ENCODE peak calls at places on chromosomes 6 and 20, in four cellular contexts. J is cardiac muscle cell; Z is stimulated activated naive CD4-positive, alpha-beta T cell; R is GOT3. C is an unnamed sample.

GRCh38 chr6:82364087-82365010 is 732 bp downstream of the TPBG start:
- DNase-seq in J (peak), R (peak), Z (no peak), C (peak)

GRCh38 chr20:60104980-60105379 is 146.8 kb downstream of the CDH26 start:
- DNase-seq in R (no peak), J (no peak), Z (no peak), C (no peak)

GRCh38 chr6:39137235-39137634 is 22.2 kb upstream of the SAYSD1 start:
- DNase-seq in R (no peak), J (peak), Z (peak), C (peak)

GRCh38 chr6:55853008-55854001 is 22.1 kb downstream of the BMP5 start:
- DNase-seq in Z (no peak), J (no peak), R (no peak), C (no peak)

GRCh38 chr6:106614592-106615301 is 14.6 kb downstream of the RTN4IP1 start:
- DNase-seq in J (no peak), R (no peak), Z (no peak), C (no peak)

GRCh38 chr6:170035896-170036295 is 255.0 kb downstream of the DLL1 start:
- DNase-seq in R (no peak), Z (no peak), J (no peak), C (no peak)

GRCh38 chr6:101351173-101351572 is 42.3 kb upstream of the GRIK2 start:
- DNase-seq in J (no peak), R (no peak), Z (no peak), C (no peak)

GRCh38 chr20:44134897-44135810 is 51.8 kb downstream of the JPH2 start:
- DNase-seq in J (no peak), Z (peak), R (no peak), C (no peak)

GRCh38 chr6:15400572-15401004 is 154.7 kb downstream of the JARID2 start:
- DNase-seq in Z (peak), J (peak), R (no peak), C (peak)

GRCh38 chr6:143806282-143807102 is 36.6 kb upstream of the LTV1 start:
- DNase-seq in Z (no peak), J (peak), R (no peak), C (no peak)

GRCh38 chr20:1945134-1945618 is 48.7 kb downstream of the PDYN start:
- DNase-seq in J (peak), R (peak), Z (no peak), C (no peak)

C was measured in neural crest cell.